ENCODE peak calls at places on chromosome 2, in eight cellular contexts. V is neuronal stem cell, E is NCI-H1105 treated with DMSO at 0.1 percent for 48 hours, P is esophagus muscularis mucosa, R is AG09319, A is non-pigmented ciliary epithelial cell, L is sigmoid colon, T is NCI-H345. J is an unnamed sample.

GRCh38 chr2:119253760-119254600 is 30.3 kb downstream of the STEAP3 start:
- DNase-seq in V (no peak), E (no peak), P (no peak), R (no peak), A (no peak), L (no peak), T (no peak), J (no peak)

GRCh38 chr2:65404988-65405697 is 27.3 kb downstream of the SPRED2 start:
- DNase-seq in V (no peak), E (no peak), P (peak), R (no peak), A (no peak), L (no peak), T (no peak), J (no peak)

GRCh38 chr2:6955523-6956136 is 38.4 kb downstream of the RNF144A start:
- DNase-seq in V (peak), E (no peak), P (peak), R (no peak), A (no peak), L (no peak), T (no peak), J (no peak)

GRCh38 chr2:28683100-28683706 is 68.4 kb upstream of the PPP1CB start:
- DNase-seq in V (no peak), E (no peak), P (no peak), R (no peak), A (peak), L (peak), T (peak), J (no peak)

GRCh38 chr2:72755647-72756423 is 70.0 kb downstream of the EXOC6B start:
- DNase-seq in V (no peak), E (peak), P (no peak), R (peak), A (no peak), L (no peak), T (no peak), J (no peak)

GRCh38 chr2:111135910-111136297 is 15.2 kb downstream of the BCL2L11 start:
- DNase-seq in V (no peak), E (no peak), P (no peak), R (no peak), A (no peak), L (no peak), T (no peak), J (no peak)

GRCh38 chr2:161206491-161207032 is 46.3 kb downstream of the TANK start:
- DNase-seq in V (no peak), E (no peak), P (no peak), R (no peak), A (no peak), L (no peak), T (no peak), J (no peak)

GRCh38 chr2:174572556-174572955 is 25.0 kb downstream of the WIPF1 start:
- DNase-seq in V (no peak), E (no peak), P (no peak), R (no peak), A (no peak), L (no peak), T (no peak), J (no peak)

GRCh38 chr2:98269274-98269673 is 77.0 kb upstream of the CNGA3 start:
- DNase-seq in V (peak), E (no peak), P (no peak), R (peak), A (peak), L (no peak), T (peak), J (peak)

GRCh38 chr2:109009920-109010610 is 21.0 kb upstream of the EDAR start:
- DNase-seq in V (no peak), E (no peak), P (no peak), R (no peak), A (peak), L (no peak), T (no peak), J (no peak)

GRCh38 chr2:74343316-74343715 is at the start of gene SLC4A5:
- DNase-seq in V (no peak), E (no peak), P (no peak), R (no peak), A (no peak), L (no peak), T (no peak), J (no peak)

GRCh38 chr2:236289766-236290462 is 25.7 kb upstream of the ASB18 start:
- DNase-seq in V (no peak), E (no peak), P (peak), R (no peak), A (no peak), L (no peak), T (no peak), J (no peak)

GRCh38 chr2:166163775-166164174 is 36.0 kb upstream of the SCN1A start:
- DNase-seq in V (no peak), E (no peak), P (no peak), R (no peak), A (no peak), L (no peak), T (no peak), J (no peak)

GRCh38 chr2:113202305-113203216 is 28.8 kb downstream of the PSD4 start:
- DNase-seq in V (peak), E (no peak), P (no peak), R (no peak), A (no peak), L (no peak), T (no peak), J (no peak)

GRCh38 chr2:240991378-240992263 is 6.8 kb upstream of the SNED1 start:
- DNase-seq in V (no peak), E (no peak), P (no peak), R (peak), A (peak), L (peak), T (peak), J (peak)

GRCh38 chr2:203340791-203341487 is 12.7 kb downstream of the ABI2 start:
- DNase-seq in V (peak), E (no peak), P (no peak), R (peak), A (peak), L (no peak), T (no peak), J (no peak)

GRCh38 chr2:118969025-118969733 is 27.2 kb downstream of the MARCO start:
- DNase-seq in V (no peak), E (no peak), P (peak), R (no peak), A (no peak), L (no peak), T (no peak), J (no peak)

GRCh38 chr2:70978388-70979357 is at the start of gene ANKRD53:
- DNase-seq in V (peak), E (peak), P (peak), R (no peak), A (no peak), L (peak), T (peak), J (no peak)

GRCh38 chr2:127428815-127429109 is 10.5 kb downstream of the PROC start:
- DNase-seq in V (no peak), E (no peak), P (peak), R (no peak), A (no peak), L (no peak), T (no peak), J (no peak)

GRCh38 chr2:10039658-10040410 is 3.5 kb upstream of the KLF11 start:
- DNase-seq in V (no peak), E (no peak), P (no peak), R (peak), A (no peak), L (peak), T (no peak), J (no peak)

GRCh38 chr2:184920451-184920965 is 322.2 kb downstream of the ZNF804A start:
- DNase-seq in V (no peak), E (no peak), P (no peak), R (no peak), A (no peak), L (no peak), T (no peak), J (no peak)

GRCh38 chr2:219252900-219253752 is at the start of gene TUBA4B:
- DNase-seq in V (no peak), E (no peak), P (no peak), R (no peak), A (no peak), L (peak), T (peak), J (no peak)

GRCh38 chr2:107556038-107556627 is 270.6 kb upstream of the RGPD4 start:
- DNase-seq in V (no peak), E (no peak), P (no peak), R (no peak), A (no peak), L (no peak), T (no peak), J (no peak)

GRCh38 chr2:112345030-112346027 is 69.9 kb downstream of the ZC3H6 start:
- DNase-seq in V (no peak), E (no peak), P (no peak), R (no peak), A (no peak), L (no peak), T (no peak), J (no peak)

GRCh38 chr2:290090-290722 is 2.3 kb upstream of the ALKAL2 start:
- DNase-seq in V (peak), E (peak), P (no peak), R (peak), A (peak), L (peak), T (peak), J (peak)

GRCh38 chr2:27182346-27182745 is 29.5 kb upstream of the ATRAID start:
- DNase-seq in V (no peak), E (no peak), P (no peak), R (no peak), A (no peak), L (no peak), T (no peak), J (no peak)

GRCh38 chr2:118992740-118993391 is 50.9 kb downstream of the MARCO start:
- DNase-seq in V (no peak), E (no peak), P (no peak), R (no peak), A (no peak), L (no peak), T (no peak), J (no peak)

GRCh38 chr2:136310005-136310495 is 192.1 kb upstream of the CXCR4 start:
- DNase-seq in V (no peak), E (no peak), P (no peak), R (no peak), A (no peak), L (no peak), T (no peak), J (no peak)

GRCh38 chr2:173075781-173076556 is at the start of gene MAP3K20:
- DNase-seq in V (peak), E (peak), P (no peak), R (no peak), A (no peak), L (peak), T (peak), J (no peak)

GRCh38 chr2:96386470-96386869 is 50.9 kb downstream of the NCAPH start:
- DNase-seq in V (no peak), E (peak), P (no peak), R (no peak), A (no peak), L (no peak), T (no peak), J (no peak)

J was measured in Panc1.